ENCODE peak calls at places on chromosomes 6 and 20, in eight cellular contexts. One of them, this sample, is unnamed.

GRCh38 chr20:25338112-25339023 is 52.3 kb downstream of the ABHD12 start:
- DNase-seq in brain microvascular endothelial cell: no peak
- DNase-seq in AG09309: no peak
- DNase-seq in GM12878: no peak
- DNase-seq in CD14-positive monocyte: no peak
- DNase-seq in AG10803: no peak
- DNase-seq in BJ: no peak
- DNase-seq in heart right ventricle: no peak
- DNase-seq in this sample: no peak

GRCh38 chr6:169956580-169956979 is 205.2 kb downstream of the ERMARD start:
- DNase-seq in GM12878: no peak
- DNase-seq in heart right ventricle: no peak
- DNase-seq in AG09309: no peak
- DNase-seq in BJ: no peak
- DNase-seq in AG10803: no peak
- DNase-seq in brain microvascular endothelial cell: no peak
- DNase-seq in CD14-positive monocyte: no peak
- DNase-seq in this sample: no peak

GRCh38 chr6:13462380-13463326 is 24.7 kb downstream of the GFOD1 start:
- DNase-seq in CD14-positive monocyte: no peak
- DNase-seq in GM12878: no peak
- DNase-seq in AG09309: no peak
- DNase-seq in AG10803: peak
- DNase-seq in brain microvascular endothelial cell: no peak
- DNase-seq in heart right ventricle: no peak
- DNase-seq in BJ: no peak
- DNase-seq in this sample: no peak

GRCh38 chr6:138724015-138724414 is 49.6 kb upstream of the CCDC28A start:
- DNase-seq in AG10803: peak
- DNase-seq in CD14-positive monocyte: no peak
- DNase-seq in brain microvascular endothelial cell: peak
- DNase-seq in AG09309: peak
- DNase-seq in heart right ventricle: peak
- DNase-seq in GM12878: no peak
- DNase-seq in BJ: no peak
- DNase-seq in this sample: no peak

GRCh38 chr6:146990821-146991798 is 213.1 kb upstream of the STXBP5 start:
- DNase-seq in AG09309: no peak
- DNase-seq in brain microvascular endothelial cell: peak
- DNase-seq in BJ: no peak
- DNase-seq in heart right ventricle: no peak
- DNase-seq in CD14-positive monocyte: no peak
- DNase-seq in AG10803: peak
- DNase-seq in GM12878: no peak
- DNase-seq in this sample: no peak

GRCh38 chr6:113050010-113050893 is 703.1 kb downstream of the RFPL4B start:
- DNase-seq in CD14-positive monocyte: no peak
- DNase-seq in heart right ventricle: no peak
- DNase-seq in AG09309: no peak
- DNase-seq in GM12878: no peak
- DNase-seq in BJ: no peak
- DNase-seq in brain microvascular endothelial cell: peak
- DNase-seq in AG10803: peak
- DNase-seq in this sample: no peak

GRCh38 chr6:138004423-138005287 is 102.6 kb downstream of the PERP start:
- DNase-seq in CD14-positive monocyte: no peak
- DNase-seq in BJ: no peak
- DNase-seq in brain microvascular endothelial cell: peak
- DNase-seq in AG09309: peak
- DNase-seq in heart right ventricle: no peak
- DNase-seq in GM12878: peak
- DNase-seq in AG10803: peak
- DNase-seq in this sample: no peak

GRCh38 chr6:41707565-41708200 is 27.7 kb downstream of the TFEB start:
- DNase-seq in AG09309: no peak
- DNase-seq in GM12878: no peak
- DNase-seq in heart right ventricle: peak
- DNase-seq in BJ: no peak
- DNase-seq in AG10803: no peak
- DNase-seq in CD14-positive monocyte: peak
- DNase-seq in brain microvascular endothelial cell: no peak
- DNase-seq in this sample: no peak

GRCh38 chr6:12483712-12484111 is 193.6 kb downstream of the EDN1 start:
- DNase-seq in AG10803: peak
- DNase-seq in CD14-positive monocyte: no peak
- DNase-seq in BJ: peak
- DNase-seq in heart right ventricle: no peak
- DNase-seq in GM12878: peak
- DNase-seq in AG09309: no peak
- DNase-seq in brain microvascular endothelial cell: peak
- DNase-seq in this sample: no peak

GRCh38 chr20:7866279-7866678 is 74.0 kb downstream of the HAO1 start:
- DNase-seq in CD14-positive monocyte: no peak
- DNase-seq in AG09309: no peak
- DNase-seq in BJ: no peak
- DNase-seq in heart right ventricle: no peak
- DNase-seq in GM12878: no peak
- DNase-seq in AG10803: no peak
- DNase-seq in brain microvascular endothelial cell: no peak
- DNase-seq in this sample: no peak

GRCh38 chr6:101662111-101662897 is 268.8 kb downstream of the GRIK2 start:
- DNase-seq in GM12878: no peak
- DNase-seq in brain microvascular endothelial cell: no peak
- DNase-seq in CD14-positive monocyte: no peak
- DNase-seq in AG10803: no peak
- DNase-seq in heart right ventricle: no peak
- DNase-seq in BJ: no peak
- DNase-seq in AG09309: no peak
- DNase-seq in this sample: no peak

GRCh38 chr6:49038294-49038693 is 424.8 kb downstream of the MMUT start:
- DNase-seq in CD14-positive monocyte: no peak
- DNase-seq in AG10803: no peak
- DNase-seq in heart right ventricle: no peak
- DNase-seq in AG09309: no peak
- DNase-seq in GM12878: no peak
- DNase-seq in brain microvascular endothelial cell: no peak
- DNase-seq in BJ: no peak
- DNase-seq in this sample: no peak

GRCh38 chr6:84868149-84868548 is 103.8 kb upstream of the TBX18 start:
- DNase-seq in heart right ventricle: no peak
- DNase-seq in BJ: no peak
- DNase-seq in brain microvascular endothelial cell: no peak
- DNase-seq in CD14-positive monocyte: no peak
- DNase-seq in AG10803: no peak
- DNase-seq in AG09309: no peak
- DNase-seq in GM12878: no peak
- DNase-seq in this sample: no peak

GRCh38 chr6:84871925-84872324 is 107.5 kb upstream of the TBX18 start:
- DNase-seq in AG10803: no peak
- DNase-seq in brain microvascular endothelial cell: no peak
- DNase-seq in BJ: no peak
- DNase-seq in CD14-positive monocyte: no peak
- DNase-seq in GM12878: no peak
- DNase-seq in AG09309: no peak
- DNase-seq in heart right ventricle: no peak
- DNase-seq in this sample: no peak

GRCh38 chr6:84867521-84867920 is 103.1 kb upstream of the TBX18 start:
- DNase-seq in heart right ventricle: no peak
- DNase-seq in brain microvascular endothelial cell: peak
- DNase-seq in BJ: peak
- DNase-seq in CD14-positive monocyte: no peak
- DNase-seq in GM12878: no peak
- DNase-seq in AG09309: peak
- DNase-seq in AG10803: peak
- DNase-seq in this sample: no peak

GRCh38 chr6:84872996-84873395 is 108.6 kb upstream of the TBX18 start:
- DNase-seq in AG09309: no peak
- DNase-seq in AG10803: no peak
- DNase-seq in CD14-positive monocyte: no peak
- DNase-seq in heart right ventricle: no peak
- DNase-seq in GM12878: no peak
- DNase-seq in brain microvascular endothelial cell: peak
- DNase-seq in BJ: no peak
- DNase-seq in this sample: no peak

DNA sequence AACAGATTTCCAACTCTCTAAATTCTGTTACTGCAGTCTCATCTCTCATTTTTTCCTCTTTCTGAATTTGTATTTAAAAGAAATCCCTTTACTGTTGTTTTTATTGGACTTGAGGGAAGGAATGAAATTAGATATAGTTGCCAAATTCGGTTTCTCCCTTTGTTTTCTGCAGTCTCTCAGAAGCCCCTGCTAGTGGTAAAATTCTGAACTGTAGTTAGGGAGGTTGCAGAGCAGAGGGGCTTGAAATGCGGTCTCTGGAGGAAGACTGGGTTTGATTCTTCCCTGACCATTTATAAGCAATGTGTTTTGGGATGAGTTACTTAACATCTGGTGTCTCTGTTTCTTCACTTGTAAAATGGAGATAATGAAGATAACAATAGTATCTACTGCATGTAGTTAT is 106.3 kb upstream of the TBX18 start:
- DNase-seq in brain microvascular endothelial cell: no peak
- DNase-seq in AG09309: no peak
- DNase-seq in AG10803: no peak
- DNase-seq in CD14-positive monocyte: no peak
- DNase-seq in BJ: no peak
- DNase-seq in GM12878: no peak
- DNase-seq in heart right ventricle: no peak
- DNase-seq in this sample: no peak
- TF ChIP-seq CTCF in brain microvascular endothelial cell: peak
- TF ChIP-seq CTCF in AG09309: no peak
- TF ChIP-seq CTCF in AG10803: no peak
- TF ChIP-seq CTCF in CD14-positive monocyte: no peak
- TF ChIP-seq CTCF in BJ: no peak
- TF ChIP-seq CTCF in GM12878: no peak
- TF ChIP-seq CTCF in heart right ventricle: no peak
- TF ChIP-seq CTCF in this sample: no peak

DNA sequence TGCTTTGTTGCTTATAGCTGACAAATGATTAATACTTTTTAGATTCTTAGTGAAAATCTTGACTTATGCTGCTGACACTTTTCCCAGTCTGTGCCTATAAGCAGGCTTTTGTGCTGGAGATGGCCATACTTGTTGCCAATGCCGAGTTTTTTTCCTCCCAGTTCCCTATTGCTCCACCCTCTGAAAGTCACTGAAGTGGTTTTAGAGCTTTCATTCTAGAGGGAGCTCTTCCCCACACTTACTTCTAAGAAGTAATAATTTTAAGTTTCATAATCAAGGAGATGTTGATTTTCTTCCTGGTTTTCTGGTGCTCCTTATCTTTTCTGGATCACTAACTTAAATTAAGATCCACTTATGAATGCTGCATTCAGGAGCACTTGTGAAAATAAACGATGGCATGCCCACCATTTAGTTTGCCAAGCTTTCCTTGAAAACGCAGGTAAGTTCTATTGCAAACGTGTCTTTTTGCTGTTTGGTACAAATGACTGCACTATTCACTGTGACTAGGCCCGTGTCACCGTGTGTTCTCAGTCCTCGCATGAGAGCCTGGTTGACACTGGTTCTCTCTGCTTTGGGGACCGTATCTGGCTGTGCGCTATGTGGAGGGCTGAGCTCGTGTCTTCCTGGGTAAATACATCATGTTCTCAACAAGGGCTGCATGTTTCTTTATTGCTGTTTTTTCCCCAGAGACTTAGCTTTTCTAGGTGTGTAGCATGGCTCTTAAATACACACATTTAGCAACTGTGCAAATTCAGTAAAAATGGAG is 50.2 kb downstream of the GFRA4 start:
- DNase-seq in AG09309: no peak
- DNase-seq in brain microvascular endothelial cell: no peak
- DNase-seq in CD14-positive monocyte: no peak
- DNase-seq in BJ: no peak
- DNase-seq in heart right ventricle: no peak
- DNase-seq in GM12878: no peak
- DNase-seq in AG10803: peak
- DNase-seq in this sample: no peak
- TF ChIP-seq CTCF in AG09309: no peak
- TF ChIP-seq CTCF in brain microvascular endothelial cell: no peak
- TF ChIP-seq CTCF in CD14-positive monocyte: no peak
- TF ChIP-seq CTCF in BJ: peak
- TF ChIP-seq CTCF in heart right ventricle: no peak
- TF ChIP-seq CTCF in GM12878: no peak
- TF ChIP-seq CTCF in AG10803: peak
- TF ChIP-seq CTCF in this sample: no peak

DNA sequence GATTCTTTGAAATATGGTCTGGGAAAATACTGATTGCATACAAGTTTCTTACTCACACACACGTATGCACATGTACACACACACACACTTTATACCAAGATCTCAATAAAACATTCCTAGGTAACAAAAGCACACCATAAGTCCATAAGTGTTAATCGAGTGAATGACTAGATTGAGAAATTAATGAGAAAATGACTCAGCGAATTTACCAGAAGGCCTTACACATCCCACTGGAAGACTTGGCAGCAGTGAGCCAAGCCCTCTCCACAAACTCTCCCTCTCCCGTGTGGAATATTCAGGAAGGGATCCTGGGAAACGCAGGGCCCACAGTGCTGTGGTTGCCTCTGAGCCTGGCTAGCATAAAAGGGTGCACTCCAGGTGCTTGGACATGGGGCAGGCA is 227.2 kb downstream of the LY86 start:
- DNase-seq in GM12878: no peak
- DNase-seq in AG10803: peak
- DNase-seq in heart right ventricle: no peak
- DNase-seq in CD14-positive monocyte: no peak
- DNase-seq in AG09309: no peak
- DNase-seq in brain microvascular endothelial cell: no peak
- DNase-seq in BJ: no peak
- DNase-seq in this sample: no peak
- TF ChIP-seq CTCF in GM12878: no peak
- TF ChIP-seq CTCF in AG10803: no peak
- TF ChIP-seq CTCF in heart right ventricle: no peak
- TF ChIP-seq CTCF in CD14-positive monocyte: no peak
- TF ChIP-seq CTCF in AG09309: no peak
- TF ChIP-seq CTCF in brain microvascular endothelial cell: no peak
- TF ChIP-seq CTCF in BJ: no peak
- TF ChIP-seq CTCF in this sample: no peak

DNA sequence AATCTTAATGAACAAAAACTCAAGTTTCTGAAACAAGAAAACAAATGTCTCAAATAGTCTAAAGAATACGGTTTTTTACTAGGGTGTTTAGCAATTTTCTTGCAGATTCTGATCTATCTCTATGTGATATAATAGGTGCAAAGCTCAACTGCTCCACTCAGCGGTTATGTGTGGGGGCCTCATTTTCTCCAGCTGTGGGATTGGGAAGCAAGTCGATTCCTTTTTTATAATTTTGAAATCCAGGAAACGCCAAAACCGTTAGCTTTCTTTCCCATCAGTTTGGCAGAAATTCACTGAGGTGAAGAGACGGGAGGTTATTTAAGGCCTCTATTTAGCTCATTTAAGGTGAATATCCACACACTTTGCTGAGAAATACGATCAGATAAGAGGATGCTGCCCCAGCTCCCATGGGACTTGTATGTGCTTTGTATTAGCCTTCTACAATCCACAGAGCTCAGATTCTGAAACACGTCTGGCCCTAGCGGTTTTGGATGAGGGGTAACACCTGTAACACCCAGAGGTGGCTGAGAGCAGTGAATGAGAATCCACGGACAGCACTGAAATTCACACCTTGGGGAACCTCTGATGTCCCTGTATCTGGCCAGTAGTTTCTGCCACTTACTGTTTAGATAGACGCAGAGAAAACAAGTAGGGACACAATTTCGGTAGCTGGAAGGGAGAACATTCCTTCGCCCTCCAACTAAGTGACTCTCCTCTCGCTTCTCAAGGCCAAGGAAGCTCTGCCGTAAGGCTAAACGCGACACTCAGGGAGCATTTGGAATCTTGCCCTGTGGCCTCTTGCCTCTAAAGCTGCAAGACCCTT is 6.6 kb upstream of the BCAS4 start:
- DNase-seq in AG09309: peak
- DNase-seq in GM12878: no peak
- DNase-seq in brain microvascular endothelial cell: peak
- DNase-seq in BJ: peak
- DNase-seq in AG10803: peak
- DNase-seq in CD14-positive monocyte: no peak
- DNase-seq in heart right ventricle: no peak
- DNase-seq in this sample: no peak
- TF ChIP-seq CTCF in AG09309: peak
- TF ChIP-seq CTCF in GM12878: no peak
- TF ChIP-seq CTCF in brain microvascular endothelial cell: peak
- TF ChIP-seq CTCF in BJ: peak
- TF ChIP-seq CTCF in AG10803: peak
- TF ChIP-seq CTCF in CD14-positive monocyte: no peak
- TF ChIP-seq CTCF in heart right ventricle: peak
- TF ChIP-seq CTCF in this sample: peak